ENCODE peak calls at places on chromosome 4, in four cellular contexts. One of them, this sample, is unnamed.

GRCh38 chr4:92100980-92101379 is 202.8 kb upstream of the GRID2 start:
- DNase-seq in Caki2: no peak
- DNase-seq in RPMI8226: no peak
- DNase-seq in Daoy: no peak
- DNase-seq in this sample: no peak

GRCh38 chr4:188661502-188661901 is 522.3 kb downstream of the TRIML1 start:
- DNase-seq in Caki2: no peak
- DNase-seq in RPMI8226: no peak
- DNase-seq in Daoy: no peak
- DNase-seq in this sample: no peak

GRCh38 chr4:123588631-123589223 is 192.1 kb downstream of the SPRY1 start:
- DNase-seq in Caki2: no peak
- DNase-seq in RPMI8226: no peak
- DNase-seq in Daoy: peak; percentile 69
- DNase-seq in this sample: no peak

GRCh38 chr4:581181-581580 is 5.1 kb upstream of the TMEM271 start:
- DNase-seq in Caki2: no peak
- DNase-seq in RPMI8226: no peak
- DNase-seq in Daoy: no peak
- DNase-seq in this sample: no peak

GRCh38 chr4:126899382-126899801 is 733.4 kb upstream of the INTU start:
- DNase-seq in Caki2: no peak
- DNase-seq in RPMI8226: no peak
- DNase-seq in Daoy: no peak
- DNase-seq in this sample: peak; percentile 27

GRCh38 chr4:143538979-143539669 is 25.6 kb downstream of the SMARCA5 start:
- DNase-seq in Caki2: no peak
- DNase-seq in RPMI8226: no peak
- DNase-seq in Daoy: no peak
- DNase-seq in this sample: no peak

GRCh38 chr4:102420563-102421221 is 75.4 kb upstream of the SLC39A8 start:
- DNase-seq in Caki2: no peak
- DNase-seq in RPMI8226: peak; percentile 12
- DNase-seq in Daoy: peak; percentile 2
- DNase-seq in this sample: no peak

GRCh38 chr4:27368781-27369180 is 508.1 kb downstream of the STIM2 start:
- DNase-seq in Caki2: no peak
- DNase-seq in RPMI8226: no peak
- DNase-seq in Daoy: no peak
- DNase-seq in this sample: no peak

GRCh38 chr4:10296730-10297129 is 160.5 kb downstream of the ZNF518B start:
- DNase-seq in Caki2: no peak
- DNase-seq in RPMI8226: no peak
- DNase-seq in Daoy: no peak
- DNase-seq in this sample: no peak

GRCh38 chr4:113328514-113328913 is 279.1 kb downstream of the ANK2 start:
- DNase-seq in Caki2: no peak
- DNase-seq in RPMI8226: no peak
- DNase-seq in Daoy: peak; percentile 17
- DNase-seq in this sample: no peak

GRCh38 chr4:20809796-20810195 is 109.5 kb downstream of the PACRGL start:
- DNase-seq in Caki2: no peak
- DNase-seq in RPMI8226: no peak
- DNase-seq in Daoy: no peak
- DNase-seq in this sample: no peak

This sample was measured in RCC 7860.